ENCODE peak calls at places on chromosomes 4 and X, in four cellular contexts. C, W, H and Q are unnamed samples.

GRCh38 chr4:176792348-176793059 is at the start of gene VEGFC:
- DNase-seq in C (peak), W (no peak), H (no peak), Q (peak)

GRCh38 chr4:3340038-3340702 is 47.3 kb downstream of the RGS12 start:
- DNase-seq in C (no peak), W (no peak), H (no peak), Q (no peak)

GRCh38 chrX:7996414-7996813 is 69.2 kb upstream of the PNPLA4 start:
- DNase-seq in C (peak), W (no peak), H (peak), Q (peak)

GRCh38 chr4:6468376-6468775 is 4.0 kb downstream of the PPP2R2C start:
- DNase-seq in C (no peak), W (no peak), H (no peak), Q (no peak)

GRCh38 chrX:11756354-11757318 is 1.4 kb upstream of the MSL3 start:
- DNase-seq in C (no peak), W (no peak), H (no peak), Q (no peak)

GRCh38 chr4:186701273-186701672 is 22.4 kb downstream of the FAT1 start:
- DNase-seq in C (no peak), W (no peak), H (no peak), Q (peak)

GRCh38 chr4:123640271-123640670 is 243.7 kb downstream of the SPRY1 start:
- DNase-seq in C (no peak), W (no peak), H (no peak), Q (no peak)

GRCh38 chr4:4358093-4358840 is 28.6 kb upstream of the NSG1 start:
- DNase-seq in C (no peak), W (no peak), H (no peak), Q (no peak)

GRCh38 chr4:187090401-187090800 is 366.7 kb upstream of the FAT1 start:
- DNase-seq in C (no peak), W (no peak), H (no peak), Q (no peak)

GRCh38 chr4:84683486-84683885 is 100.6 kb downstream of the CDS1 start:
- DNase-seq in C (no peak), W (no peak), H (no peak), Q (no peak)

GRCh38 chr4:65917486-65917885 is 247.2 kb upstream of the EPHA5 start:
- DNase-seq in C (no peak), W (no peak), H (no peak), Q (no peak)

DNA sequence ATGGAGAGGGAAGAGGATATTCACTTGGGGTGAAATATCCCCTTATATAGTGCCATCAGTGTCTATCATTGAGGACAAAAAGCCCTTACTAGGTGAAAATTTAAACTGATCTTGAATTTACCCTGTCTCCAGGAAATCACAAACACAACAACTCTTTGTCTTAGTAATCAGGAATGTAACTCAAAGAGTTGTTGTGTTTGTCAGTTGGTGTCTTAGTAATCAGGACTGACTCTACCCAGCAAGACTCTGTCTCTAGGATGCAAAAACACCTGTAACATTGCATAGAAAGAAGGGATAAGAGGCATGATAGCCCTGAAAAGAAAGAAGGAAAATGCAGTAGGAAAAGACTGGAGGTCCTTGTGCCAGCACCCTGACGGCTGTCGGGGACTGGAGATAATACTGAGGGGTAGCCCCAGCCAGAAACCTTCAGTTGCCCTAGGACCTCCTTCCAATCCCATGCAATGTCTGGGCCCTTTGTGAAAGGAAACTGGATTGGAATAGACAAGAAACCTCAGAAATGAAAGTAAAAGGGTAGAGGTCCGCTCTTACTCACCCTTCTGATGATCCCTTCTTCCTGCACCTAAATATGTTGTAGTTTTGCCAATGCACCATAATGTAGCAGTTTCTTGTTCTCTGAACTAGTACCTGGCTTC is 45.3 kb downstream of the HMGB2 start:
- DNase-seq in C (no peak), W (no peak), H (no peak), Q (no peak)
- TF ChIP-seq ELF1 in C (no peak), W (no peak), H (no peak), Q (no peak)

DNA sequence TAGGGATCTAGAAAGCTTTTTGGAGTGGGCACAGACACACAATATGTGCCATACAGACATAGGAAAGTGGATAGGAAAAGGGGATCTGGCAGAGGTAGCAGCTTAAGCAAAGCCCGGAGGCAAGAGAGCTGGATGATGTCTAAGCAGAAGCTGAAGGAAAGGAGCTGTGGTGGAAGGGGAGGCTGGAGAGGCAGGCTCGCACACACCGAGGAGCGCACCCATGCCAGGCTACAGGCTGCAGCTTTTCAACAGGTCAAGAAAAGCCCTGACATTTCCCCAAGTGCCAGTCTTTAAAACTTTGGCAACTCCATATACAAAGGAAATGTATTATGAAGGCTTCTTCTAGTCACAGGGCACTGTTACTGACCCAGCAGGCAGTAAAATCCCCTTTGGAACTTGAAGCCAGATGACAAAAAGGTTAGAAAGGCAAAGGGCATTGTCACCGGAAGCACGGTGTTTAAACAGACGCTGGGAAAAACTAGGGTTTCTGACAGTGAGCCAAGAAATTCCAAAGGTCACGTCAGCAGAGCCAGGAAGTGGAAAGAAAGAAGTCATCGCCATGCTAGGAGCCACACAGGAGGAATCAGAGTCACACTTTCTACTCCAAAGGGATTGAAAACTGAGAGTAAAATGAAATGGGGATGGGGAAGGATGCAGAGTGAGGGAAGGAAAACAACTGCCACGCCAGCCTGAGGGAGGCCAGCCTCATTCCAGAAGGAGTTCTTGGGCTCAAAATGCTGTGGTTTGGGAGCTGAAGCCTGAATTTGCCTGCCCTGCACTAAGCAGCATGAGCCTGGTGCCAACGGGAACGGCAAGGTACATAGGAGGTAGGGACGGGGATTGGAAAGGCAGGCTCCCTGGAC is 67.1 kb downstream of the SOWAHB start:
- DNase-seq in C (no peak), W (peak), H (no peak), Q (peak)
- TF ChIP-seq MAX in C (no peak), W (peak), H (no peak), Q (peak)

DNA sequence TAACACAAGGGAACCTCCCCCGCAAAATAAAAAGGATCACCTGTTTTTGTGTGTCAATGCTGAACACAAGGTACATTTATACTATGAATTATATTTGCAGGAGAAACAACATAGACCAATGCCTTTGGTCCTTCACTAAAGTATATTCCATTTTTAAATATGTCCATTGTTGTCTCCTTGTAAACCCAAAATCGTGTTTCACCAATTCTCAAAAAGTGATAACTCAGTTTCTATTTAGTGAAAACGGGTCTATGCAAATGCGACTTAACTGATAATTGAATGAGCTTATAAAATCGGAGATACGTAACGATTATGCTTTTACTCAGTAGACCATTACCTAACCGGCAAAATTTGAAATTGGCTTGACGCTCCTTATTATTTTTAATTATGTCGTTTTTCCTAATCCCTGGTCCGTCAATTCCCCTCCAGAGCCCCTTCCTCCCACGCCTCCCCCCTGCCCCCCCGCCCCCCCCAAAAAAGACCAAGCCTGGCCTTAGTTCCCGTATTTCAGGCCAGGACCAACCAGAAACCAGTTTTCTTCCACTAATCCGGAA is 2.0 kb downstream of the BRWD3 start:
- DNase-seq in C (peak), W (no peak), H (peak), Q (no peak)
- TF ChIP-seq ELF1 in C (no peak), W (no peak), H (no peak), Q (no peak)

DNA sequence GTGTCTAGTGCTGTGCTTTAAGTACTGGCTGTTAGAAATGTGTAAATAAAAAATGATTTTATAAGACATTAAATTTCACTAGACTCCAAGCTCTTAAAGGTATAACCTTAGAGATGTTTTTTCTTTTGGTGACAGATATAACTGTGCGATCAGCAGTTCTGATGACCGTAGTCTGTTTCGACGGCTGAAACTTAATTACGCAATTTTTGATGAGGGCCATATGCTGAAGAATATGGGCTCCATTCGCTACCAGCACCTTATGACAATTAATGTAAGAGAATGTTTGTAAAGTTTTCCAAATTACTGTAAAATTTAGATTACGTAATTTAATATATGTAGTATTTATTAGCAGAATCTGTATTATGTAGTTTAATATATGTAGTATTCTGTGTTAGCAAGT is 66.4 kb downstream of the HPGDS start:
- DNase-seq in C (no peak), W (no peak), H (no peak), Q (no peak)
- TF ChIP-seq MAX in C (no peak), W (no peak), H (no peak), Q (no peak)

GRCh38 chr4:73069338-73070071 is at the start of gene COX18:
- DNase-seq in C (peak), W (peak), H (peak), Q (peak)

GRCh38 chr4:73070072-73070385 is 513 bp upstream of the COX18 start:
- DNase-seq in C (no peak), W (no peak), H (no peak), Q (no peak)

GRCh38 chr4:73066928-73067327 is 2.6 kb downstream of the COX18 start:
- DNase-seq in C (no peak), W (no peak), H (no peak), Q (no peak)

GRCh38 chr4:73067971-73068394 is 1.5 kb downstream of the COX18 start:
- DNase-seq in C (no peak), W (no peak), H (no peak), Q (no peak)

DNA sequence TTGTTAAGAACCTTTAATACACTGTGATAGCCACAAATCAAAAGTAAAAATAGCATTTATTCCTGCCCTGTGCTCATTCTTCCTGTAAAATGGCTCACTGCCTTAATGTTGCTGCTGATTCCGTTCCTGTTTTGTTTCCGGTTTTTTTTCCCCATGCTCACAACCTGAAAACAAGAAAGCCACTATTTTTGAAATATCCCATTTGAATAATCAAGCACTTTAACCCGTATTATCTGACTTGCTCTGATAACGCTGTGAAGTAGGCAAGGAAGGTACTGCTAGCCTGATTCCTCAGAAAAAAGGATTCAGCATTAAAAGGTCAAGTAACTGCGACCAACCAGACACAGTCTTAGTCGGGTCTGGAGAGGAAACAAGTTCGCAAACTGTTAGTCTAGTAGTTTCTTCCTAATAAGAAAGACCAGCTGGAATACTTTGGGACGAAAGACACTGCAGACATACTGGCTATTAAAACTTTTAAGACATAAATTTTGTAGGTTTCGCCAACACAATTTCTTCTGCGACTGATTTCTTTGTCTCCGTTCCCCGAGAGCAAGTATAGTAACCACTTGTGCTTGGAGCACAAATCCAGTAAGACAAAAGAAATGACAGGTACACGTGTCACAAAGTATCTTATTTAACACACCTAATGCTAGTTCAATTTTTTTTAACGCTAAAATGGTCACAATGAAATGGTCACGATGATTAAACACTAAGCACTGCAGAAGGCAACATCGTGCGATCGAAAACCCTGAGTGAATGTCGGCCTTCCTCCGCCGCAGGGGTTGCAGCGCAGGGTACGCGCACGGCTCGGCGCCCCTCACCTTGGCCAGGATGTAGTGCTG is 799 bp downstream of the COX18 start:
- DNase-seq in C (peak), W (no peak), H (no peak), Q (peak)
- TF ChIP-seq ELF1 in C (no peak), W (no peak), H (peak), Q (no peak)

DNA sequence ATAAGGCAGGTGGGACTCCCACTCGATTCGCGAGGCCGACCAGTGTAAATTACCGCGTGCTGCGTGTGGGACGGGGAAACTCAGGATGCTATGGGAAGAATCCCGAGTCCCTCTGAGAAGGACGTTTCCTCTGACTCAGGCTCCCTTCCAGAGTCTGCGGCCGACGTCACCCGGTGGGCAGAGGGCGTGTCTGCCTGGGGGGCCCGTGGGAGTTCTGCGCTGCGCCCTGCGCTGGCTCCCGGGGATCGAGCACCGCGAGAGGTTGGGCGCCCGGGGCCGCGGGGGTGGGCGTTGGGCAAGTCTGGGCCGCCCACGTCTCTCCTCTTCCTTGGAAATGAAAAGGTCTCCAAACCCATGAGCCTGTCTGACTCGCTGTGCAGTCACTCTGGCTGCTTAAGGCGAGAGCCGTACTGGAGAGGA is 546 bp downstream of the NIPAL1 start:
- DNase-seq in C (peak), W (peak), H (peak), Q (no peak)
- TF ChIP-seq MAX in C (peak), W (peak), H (no peak), Q (no peak)

GRCh38 chrX:119685225-119686066 is 7.5 kb downstream of the SEPTIN6 start:
- DNase-seq in C (no peak), W (no peak), H (no peak), Q (no peak)
- TF ChIP-seq ELF1 in C (no peak), W (no peak), H (no peak), Q (no peak)

GRCh38 chrX:96684339-96685204 is at the start of gene DIAPH2:
- DNase-seq in C (peak), W (peak), H (no peak), Q (peak)
- TF ChIP-seq MAX in C (peak), W (peak), H (no peak), Q (peak)

GRCh38 chrX:74449937-74450330 is 28.6 kb downstream of the SLC16A2 start:
- DNase-seq in C (no peak), W (no peak), H (no peak), Q (no peak)

GRCh38 chrX:74451450-74452198 is 30.3 kb downstream of the SLC16A2 start:
- DNase-seq in C (no peak), W (no peak), H (no peak), Q (no peak)

GRCh38 chrX:74448669-74449068 is 27.4 kb downstream of the SLC16A2 start:
- DNase-seq in C (no peak), W (no peak), H (no peak), Q (no peak)

GRCh38 chrX:74450803-74451449 is 29.6 kb downstream of the SLC16A2 start:
- DNase-seq in C (no peak), W (peak), H (no peak), Q (no peak)

GRCh38 chrX:74449322-74449936 is 28.1 kb downstream of the SLC16A2 start:
- DNase-seq in C (no peak), W (peak), H (no peak), Q (no peak)
- TF ChIP-seq ELF1 in C (no peak), W (no peak), H (no peak), Q (no peak)